ENCODE peak calls at places on chromosomes 1 and 21, in six cellular contexts. Z is H1, T is NT2/D1, Y is HepG2, A is K562, L is GM12878. B is an unnamed sample.

GRCh38 chr1:110294308-110294707 is 44.9 kb upstream of the RBM15 start:
- DNase-seq in L (no peak), Y (no peak), A (no peak), T (no peak), Z (no peak), B (no peak)

GRCh38 chr1:230345139-230345885 is 80.8 kb downstream of the PGBD5 start:
- DNase-seq in A (no peak), Z (no peak), T (no peak), L (no peak), Y (no peak), B (no peak)

GRCh38 chr21:28513450-28513849 is 479.2 kb downstream of the LTN1 start:
- DNase-seq in Y (no peak), L (no peak), T (no peak), Z (no peak), A (no peak), B (no peak)

GRCh38 chr1:20767271-20767670 is 19.8 kb downstream of the HP1BP3 start:
- DNase-seq in Y (no peak), L (no peak), Z (no peak), T (no peak), A (no peak), B (no peak)

GRCh38 chr1:94783342-94784264 is 36.6 kb upstream of the SLC44A3 start:
- DNase-seq in Y (no peak), Z (no peak), T (no peak), L (no peak), A (no peak), B (no peak)

GRCh38 chr21:35319684-35320083 is 270.6 kb upstream of the RUNX1 start:
- DNase-seq in Y (no peak), A (no peak), L (no peak), T (no peak), Z (no peak), B (no peak)

GRCh38 chr1:181104790-181105133 is 16.3 kb downstream of the IER5 start:
- DNase-seq in A (peak; percentile 71), T (no peak), Y (peak; percentile 39), Z (no peak), L (no peak), B (no peak)

GRCh38 chr1:94259635-94260289 is 22.4 kb upstream of the ARHGAP29 start:
- DNase-seq in A (no peak), Z (no peak), L (no peak), Y (no peak), T (no peak), B (no peak)

GRCh38 chr1:91673603-91674002 is 173.0 kb downstream of the CDC7 start:
- DNase-seq in Z (no peak), L (no peak), Y (no peak), A (no peak), T (no peak), B (no peak)

GRCh38 chr21:28952686-28953085 is 40.0 kb downstream of the LTN1 start:
- DNase-seq in Y (no peak), T (no peak), Z (no peak), A (no peak), L (no peak), B (no peak)

GRCh38 chr1:107874221-107874620 is 90.8 kb downstream of the VAV3 start:
- DNase-seq in Y (no peak), Z (no peak), T (no peak), L (no peak), A (no peak), B (no peak)

GRCh38 chr1:19819701-19820100 is 4.6 kb upstream of the RNF186 start:
- DNase-seq in Z (no peak), L (no peak), A (no peak), T (no peak), Y (no peak), B (no peak)

GRCh38 chr1:27526569-27527222 is 36.7 kb upstream of the WASF2 start:
- DNase-seq in Z (no peak), A (peak; percentile 49), T (no peak), Y (peak; percentile 54), L (no peak), B (no peak)

GRCh38 chr1:36154765-36155559 is 998 bp upstream of the MAP7D1 start:
- DNase-seq in Z (no peak), A (no peak), Y (no peak), T (no peak), L (no peak), B (no peak)

GRCh38 chr1:23216771-23217420 is 406 bp downstream of the HTR1D start:
- DNase-seq in Z (no peak), A (peak; percentile 88), Y (no peak), T (no peak), L (no peak), B (no peak)

GRCh38 chr1:178500091-178500770 is 3.5 kb upstream of the CLEC20A start:
- DNase-seq in Z (no peak), A (no peak), L (no peak), T (no peak), Y (no peak), B (no peak)

GRCh38 chr21:41562101-41563000 is 54.4 kb upstream of the TMPRSS2 start:
- DNase-seq in A (no peak), Y (no peak), Z (no peak), L (no peak), T (no peak), B (no peak)

GRCh38 chr1:3672971-3673361 is 20.6 kb downstream of the TP73 start:
- DNase-seq in Y (no peak), A (no peak), L (no peak), T (no peak), Z (no peak), B (no peak)

GRCh38 chr21:22670148-22670547 is 1671.9 kb downstream of the NCAM2 start:
- DNase-seq in T (no peak), A (no peak), Z (no peak), L (no peak), Y (no peak), B (no peak)

GRCh38 chr1:183457449-183457848 is 14.8 kb upstream of the SMG7 start:
- DNase-seq in Z (no peak), L (no peak), A (no peak), Y (no peak), T (no peak), B (no peak)

GRCh38 chr1:150874455-150875196 is 1.8 kb downstream of the ARNT start:
- DNase-seq in Y (no peak), T (no peak), A (no peak), Z (no peak), L (no peak), B (no peak)

GRCh38 chr1:30008998-30009657 is 714.3 kb downstream of the MATN1 start:
- DNase-seq in Y (peak; percentile 43), T (peak; percentile 30), L (no peak), A (no peak), Z (no peak), B (no peak)

GRCh38 chr21:17889171-17889570 is 70.0 kb upstream of the C21orf91 start:
- DNase-seq in A (no peak), Y (no peak), T (no peak), Z (no peak), L (no peak), B (no peak)

GRCh38 chr1:244074559-244075171 is 23.6 kb downstream of the ZBTB18 start:
- DNase-seq in T (no peak), L (no peak), Z (no peak), Y (no peak), A (no peak), B (no peak)

GRCh38 chr1:174445817-174446216 is 1.9 kb upstream of the GPR52 start:
- DNase-seq in Z (no peak), T (peak; percentile 15), A (no peak), Y (no peak), L (no peak), B (no peak)
- TF ChIP-seq ZNF274 in Z (no peak), T (no peak), A (no peak), Y (no peak), L (no peak), B (no peak)

DNA sequence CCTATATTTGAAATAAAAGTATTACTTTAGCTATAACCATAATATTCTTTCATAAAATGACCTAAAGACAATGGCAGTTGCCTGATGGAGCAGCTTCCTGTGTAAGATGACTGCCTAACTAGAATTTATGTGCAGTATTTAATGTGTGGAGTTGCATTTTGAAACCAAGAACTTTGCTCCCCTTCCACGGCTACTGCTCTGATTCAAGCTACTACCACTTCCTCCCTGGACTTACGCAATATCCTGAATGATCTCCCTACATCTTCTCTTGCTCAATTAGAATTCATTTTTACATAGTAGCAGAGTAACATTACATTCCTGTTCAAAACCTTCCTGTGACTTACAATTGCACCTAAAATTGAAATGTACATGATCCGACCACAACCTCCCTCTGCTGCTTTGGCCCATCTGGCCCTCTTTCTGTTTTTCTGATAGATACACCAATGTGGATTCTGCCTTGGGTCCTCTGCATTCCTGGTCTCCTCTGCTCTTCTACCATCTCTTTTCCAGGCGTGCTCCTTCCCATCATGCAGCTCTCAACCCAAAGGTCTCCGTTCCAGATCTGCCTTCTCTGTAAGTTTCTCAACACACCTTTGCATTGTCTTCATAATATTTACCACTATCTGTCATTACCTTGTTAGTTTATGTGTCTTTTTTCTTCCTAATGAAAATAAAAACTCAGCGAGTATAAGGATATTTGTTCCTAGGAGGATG is 47.4 kb upstream of the USP25 start:
- DNase-seq in Z (no peak), Y (peak; percentile 49), L (no peak), A (no peak), T (no peak), B (no peak)
- TF ChIP-seq ZNF274 in Z (no peak), Y (no peak), L (no peak), A (no peak), T (no peak), B (no peak)

GRCh38 chr1:165871311-165872067 is 44.1 kb downstream of the UCK2 start:
- DNase-seq in T (no peak), Y (peak; percentile 92), Z (no peak), A (peak; percentile 66), L (peak; percentile 86), B (peak; percentile 79)
- TF ChIP-seq ZNF274 in T (no peak), Y (no peak), Z (no peak), A (no peak), L (no peak), B (no peak)

GRCh38 chr1:155241851-155242264 is 13.4 kb downstream of the ENTREP3 start:
- DNase-seq in Z (no peak), A (no peak), Y (no peak), L (no peak), T (no peak), B (no peak)

GRCh38 chr1:155241069-155241679 is 14.1 kb downstream of the ENTREP3 start:
- DNase-seq in Y (peak; percentile 80), A (peak; percentile 77), Z (no peak), T (peak; percentile 75), L (no peak), B (peak; percentile 67)

GRCh38 chr1:155236451-155236850 is 18.8 kb downstream of the ENTREP3 start:
- DNase-seq in A (no peak), T (no peak), Z (no peak), Y (no peak), L (no peak), B (no peak)
- TF ChIP-seq ZNF274 in A (no peak), T (no peak), Z (no peak), Y (no peak), L (no peak), B (no peak)

GRCh38 chr1:164559342-164560070 is 522 bp downstream of the PBX1 start:
- DNase-seq in T (peak; percentile 54), A (no peak), L (no peak), Y (peak; percentile 3), Z (no peak), B (no peak)
- TF ChIP-seq ZNF274 in T (no peak), A (no peak), L (no peak), Y (no peak), Z (no peak), B (no peak)